ENCODE peak calls at places on chromosomes 2 and 18, in nine cellular contexts. One of them, this sample, is unnamed.
A peak's percentile ranks its signal among the peaks of the same experiment; 100 is the strongest.

GRCh38 chr2:235180642-235181041 is 228.8 kb downstream of the SH3BP4 start:
- DNase-seq in lower lobe of right lung: no peak
- DNase-seq in mammary epithelial cell: no peak
- DNase-seq in K562: no peak
- DNase-seq in WERI-Rb-1: no peak
- DNase-seq in ascending aorta: no peak
- DNase-seq in tibial artery: no peak
- DNase-seq in neuronal stem cell: no peak
- DNase-seq in pancreas: no peak
- DNase-seq in this sample: no peak

GRCh38 chr2:224086226-224086911 is 47.3 kb upstream of the SERPINE2 start:
- DNase-seq in lower lobe of right lung: no peak
- DNase-seq in mammary epithelial cell: peak; percentile 97
- DNase-seq in K562: no peak
- DNase-seq in WERI-Rb-1: no peak
- DNase-seq in ascending aorta: no peak
- DNase-seq in tibial artery: peak; percentile 72
- DNase-seq in neuronal stem cell: no peak
- DNase-seq in pancreas: no peak
- DNase-seq in this sample: no peak

GRCh38 chr18:3037423-3037915 is 24.5 kb upstream of the LPIN2 start:
- DNase-seq in lower lobe of right lung: no peak
- DNase-seq in mammary epithelial cell: peak; percentile 72
- DNase-seq in K562: peak; percentile 45
- DNase-seq in WERI-Rb-1: no peak
- DNase-seq in ascending aorta: no peak
- DNase-seq in tibial artery: no peak
- DNase-seq in neuronal stem cell: no peak
- DNase-seq in pancreas: peak; percentile 40
- DNase-seq in this sample: no peak

GRCh38 chr18:27712066-27712465 is 464.9 kb downstream of the CDH2 start:
- DNase-seq in lower lobe of right lung: no peak
- DNase-seq in mammary epithelial cell: no peak
- DNase-seq in K562: no peak
- DNase-seq in WERI-Rb-1: peak; percentile 33
- DNase-seq in ascending aorta: no peak
- DNase-seq in tibial artery: no peak
- DNase-seq in neuronal stem cell: no peak
- DNase-seq in pancreas: no peak
- DNase-seq in this sample: no peak

GRCh38 chr18:48623468-48624220 is 84.8 kb downstream of the CTIF start:
- DNase-seq in lower lobe of right lung: no peak
- DNase-seq in mammary epithelial cell: peak; percentile 60
- DNase-seq in K562: peak; percentile 11
- DNase-seq in WERI-Rb-1: no peak
- DNase-seq in ascending aorta: no peak
- DNase-seq in tibial artery: no peak
- DNase-seq in neuronal stem cell: no peak
- DNase-seq in pancreas: no peak
- DNase-seq in this sample: no peak

GRCh38 chr2:28021898-28022297 is 131.4 kb downstream of the BABAM2 start:
- DNase-seq in lower lobe of right lung: no peak
- DNase-seq in mammary epithelial cell: no peak
- DNase-seq in K562: no peak
- DNase-seq in WERI-Rb-1: no peak
- DNase-seq in ascending aorta: no peak
- DNase-seq in tibial artery: no peak
- DNase-seq in neuronal stem cell: no peak
- DNase-seq in pancreas: no peak
- DNase-seq in this sample: no peak

GRCh38 chr2:6721395-6721794 is 144.3 kb downstream of the CMPK2 start:
- DNase-seq in lower lobe of right lung: no peak
- DNase-seq in mammary epithelial cell: no peak
- DNase-seq in K562: no peak
- DNase-seq in WERI-Rb-1: no peak
- DNase-seq in ascending aorta: no peak
- DNase-seq in tibial artery: no peak
- DNase-seq in neuronal stem cell: no peak
- DNase-seq in pancreas: no peak
- DNase-seq in this sample: no peak

GRCh38 chr2:119741001-119741400 is 18.7 kb upstream of the PTPN4 start:
- DNase-seq in lower lobe of right lung: no peak
- DNase-seq in mammary epithelial cell: no peak
- DNase-seq in K562: no peak
- DNase-seq in WERI-Rb-1: no peak
- DNase-seq in ascending aorta: no peak
- DNase-seq in tibial artery: no peak
- DNase-seq in neuronal stem cell: no peak
- DNase-seq in pancreas: no peak
- DNase-seq in this sample: no peak

GRCh38 chr2:189304360-189304759 is 124.8 kb upstream of the COL5A2 start:
- DNase-seq in lower lobe of right lung: no peak
- DNase-seq in mammary epithelial cell: no peak
- DNase-seq in K562: no peak
- DNase-seq in WERI-Rb-1: no peak
- DNase-seq in ascending aorta: no peak
- DNase-seq in tibial artery: no peak
- DNase-seq in neuronal stem cell: no peak
- DNase-seq in pancreas: no peak
- DNase-seq in this sample: peak; percentile 29

GRCh38 chr2:84849271-84849952 is 31.5 kb downstream of the TRABD2A start:
- DNase-seq in lower lobe of right lung: no peak
- DNase-seq in mammary epithelial cell: peak; percentile 80
- DNase-seq in K562: no peak
- DNase-seq in WERI-Rb-1: peak; percentile 15
- DNase-seq in ascending aorta: no peak
- DNase-seq in tibial artery: no peak
- DNase-seq in neuronal stem cell: no peak
- DNase-seq in pancreas: no peak
- DNase-seq in this sample: peak; percentile 16

GRCh38 chr18:6624729-6625308 is 104.7 kb upstream of the ARHGAP28 start:
- DNase-seq in lower lobe of right lung: no peak
- DNase-seq in mammary epithelial cell: peak; percentile 30
- DNase-seq in K562: no peak
- DNase-seq in WERI-Rb-1: no peak
- DNase-seq in ascending aorta: no peak
- DNase-seq in tibial artery: no peak
- DNase-seq in neuronal stem cell: no peak
- DNase-seq in pancreas: no peak
- DNase-seq in this sample: no peak

GRCh38 chr18:32530947-32531651 is 60.4 kb upstream of the GAREM1 start:
- DNase-seq in lower lobe of right lung: no peak
- DNase-seq in mammary epithelial cell: peak; percentile 95
- DNase-seq in K562: no peak
- DNase-seq in WERI-Rb-1: no peak
- DNase-seq in ascending aorta: no peak
- DNase-seq in tibial artery: no peak
- DNase-seq in neuronal stem cell: no peak
- DNase-seq in pancreas: no peak
- DNase-seq in this sample: no peak

GRCh38 chr2:127582863-127583861 is 47.7 kb downstream of the MYO7B start:
- DNase-seq in lower lobe of right lung: no peak
- DNase-seq in mammary epithelial cell: no peak
- DNase-seq in K562: no peak
- DNase-seq in WERI-Rb-1: no peak
- DNase-seq in ascending aorta: no peak
- DNase-seq in tibial artery: peak; percentile 12
- DNase-seq in neuronal stem cell: no peak
- DNase-seq in pancreas: peak; percentile 12
- DNase-seq in this sample: no peak

GRCh38 chr2:34656632-34657031 is 1057.5 kb upstream of the FAM98A start:
- DNase-seq in lower lobe of right lung: no peak
- DNase-seq in mammary epithelial cell: no peak
- DNase-seq in K562: no peak
- DNase-seq in WERI-Rb-1: no peak
- DNase-seq in ascending aorta: no peak
- DNase-seq in tibial artery: no peak
- DNase-seq in neuronal stem cell: no peak
- DNase-seq in pancreas: no peak
- DNase-seq in this sample: no peak

GRCh38 chr18:79922971-79923411 is 28.5 kb downstream of the SLC66A2 start:
- DNase-seq in lower lobe of right lung: peak; percentile 37
- DNase-seq in mammary epithelial cell: no peak
- DNase-seq in K562: no peak
- DNase-seq in WERI-Rb-1: peak; percentile 10
- DNase-seq in ascending aorta: no peak
- DNase-seq in tibial artery: peak; percentile 10
- DNase-seq in neuronal stem cell: no peak
- DNase-seq in pancreas: peak; percentile 11
- DNase-seq in this sample: no peak

GRCh38 chr2:25851740-25852503 is 26.4 kb downstream of the ASXL2 start:
- DNase-seq in lower lobe of right lung: no peak
- DNase-seq in mammary epithelial cell: peak; percentile 70
- DNase-seq in K562: peak; percentile 51
- DNase-seq in WERI-Rb-1: no peak
- DNase-seq in ascending aorta: no peak
- DNase-seq in tibial artery: no peak
- DNase-seq in neuronal stem cell: peak; percentile 8
- DNase-seq in pancreas: no peak
- DNase-seq in this sample: no peak

GRCh38 chr2:180734382-180734781 is 246.0 kb upstream of the UBE2E3 start:
- DNase-seq in lower lobe of right lung: no peak
- DNase-seq in mammary epithelial cell: no peak
- DNase-seq in K562: no peak
- DNase-seq in WERI-Rb-1: no peak
- DNase-seq in ascending aorta: no peak
- DNase-seq in tibial artery: no peak
- DNase-seq in neuronal stem cell: peak; percentile 18
- DNase-seq in pancreas: no peak
- DNase-seq in this sample: no peak

GRCh38 chr18:70386582-70386981 is 97.7 kb downstream of the SOCS6 start:
- DNase-seq in lower lobe of right lung: no peak
- DNase-seq in mammary epithelial cell: no peak
- DNase-seq in K562: no peak
- DNase-seq in WERI-Rb-1: no peak
- DNase-seq in ascending aorta: no peak
- DNase-seq in tibial artery: no peak
- DNase-seq in neuronal stem cell: no peak
- DNase-seq in pancreas: no peak
- DNase-seq in this sample: no peak

GRCh38 chr18:49613141-49613641 is 51.3 kb downstream of the LIPG start:
- DNase-seq in lower lobe of right lung: no peak
- DNase-seq in mammary epithelial cell: peak; percentile 74
- DNase-seq in K562: no peak
- DNase-seq in WERI-Rb-1: no peak
- DNase-seq in ascending aorta: no peak
- DNase-seq in tibial artery: no peak
- DNase-seq in neuronal stem cell: peak; percentile 71
- DNase-seq in pancreas: no peak
- DNase-seq in this sample: no peak

GRCh38 chr2:218406209-218406948 is 6.7 kb downstream of the CTDSP1 start:
- DNase-seq in lower lobe of right lung: peak; percentile 98
- DNase-seq in mammary epithelial cell: peak; percentile 92
- DNase-seq in K562: peak; percentile 89
- DNase-seq in WERI-Rb-1: peak; percentile 97
- DNase-seq in ascending aorta: peak; percentile 85
- DNase-seq in tibial artery: peak; percentile 96
- DNase-seq in neuronal stem cell: peak; percentile 92
- DNase-seq in pancreas: peak; percentile 97
- DNase-seq in this sample: peak; percentile 87

GRCh38 chr2:45681675-45682074 is 30.2 kb downstream of the PRKCE start:
- DNase-seq in lower lobe of right lung: no peak
- DNase-seq in mammary epithelial cell: peak; percentile 76
- DNase-seq in K562: no peak
- DNase-seq in WERI-Rb-1: no peak
- DNase-seq in ascending aorta: no peak
- DNase-seq in tibial artery: no peak
- DNase-seq in neuronal stem cell: no peak
- DNase-seq in pancreas: no peak
- DNase-seq in this sample: no peak

GRCh38 chr2:128834853-128835252 is 516.2 kb upstream of the HS6ST1 start:
- DNase-seq in lower lobe of right lung: no peak
- DNase-seq in mammary epithelial cell: no peak
- DNase-seq in K562: no peak
- DNase-seq in WERI-Rb-1: no peak
- DNase-seq in ascending aorta: no peak
- DNase-seq in tibial artery: no peak
- DNase-seq in neuronal stem cell: no peak
- DNase-seq in pancreas: no peak
- DNase-seq in this sample: no peak

GRCh38 chr18:74440808-74441427 is 16.2 kb downstream of the DIPK1C start:
- DNase-seq in lower lobe of right lung: no peak
- DNase-seq in mammary epithelial cell: no peak
- DNase-seq in K562: no peak
- DNase-seq in WERI-Rb-1: no peak
- DNase-seq in ascending aorta: no peak
- DNase-seq in tibial artery: no peak
- DNase-seq in neuronal stem cell: no peak
- DNase-seq in pancreas: no peak
- DNase-seq in this sample: no peak
- H3K27me3 ChIP-seq in lower lobe of right lung: no peaks in the 10 kb centered on the region
- H3K27me3 ChIP-seq in mammary epithelial cell: peaks cover 3% of the 10 kb centered on the region
- H3K27me3 ChIP-seq in K562: peaks cover 62% of the 10 kb centered on the region
- H3K27me3 ChIP-seq in WERI-Rb-1: no peaks in the 10 kb centered on the region
- H3K27me3 ChIP-seq in ascending aorta: no peaks in the 10 kb centered on the region
- H3K27me3 ChIP-seq in tibial artery: peaks cover 11% of the 10 kb centered on the region
- H3K27me3 ChIP-seq in neuronal stem cell: no peaks in the 10 kb centered on the region
- H3K27me3 ChIP-seq in pancreas: no peaks in the 10 kb centered on the region
- H3K27me3 ChIP-seq in this sample: no peaks in the 10 kb centered on the region

GRCh38 chr2:95215018-95215612 is 7.8 kb downstream of the ZNF892 start:
- DNase-seq in lower lobe of right lung: no peak
- DNase-seq in mammary epithelial cell: no peak
- DNase-seq in K562: no peak
- DNase-seq in WERI-Rb-1: no peak
- DNase-seq in ascending aorta: no peak
- DNase-seq in tibial artery: no peak
- DNase-seq in neuronal stem cell: no peak
- DNase-seq in pancreas: no peak
- DNase-seq in this sample: no peak
- H3K9me3 ChIP-seq in lower lobe of right lung: peaks cover 98% of the 10 kb centered on the region
- H3K9me3 ChIP-seq in mammary epithelial cell: peaks cover 89% of the 10 kb centered on the region
- H3K9me3 ChIP-seq in K562: peaks cover 9% of the 10 kb centered on the region
- H3K9me3 ChIP-seq in WERI-Rb-1: peaks cover 55% of the 10 kb centered on the region
- H3K9me3 ChIP-seq in ascending aorta: peaks cover 97% of the 10 kb centered on the region
- H3K9me3 ChIP-seq in tibial artery: peaks cover 98% of the 10 kb centered on the region
- H3K9me3 ChIP-seq in neuronal stem cell: peaks cover 58% of the 10 kb centered on the region
- H3K9me3 ChIP-seq in pancreas: no peaks in the 10 kb centered on the region
- H3K9me3 ChIP-seq in this sample: peaks cover 57% of the 10 kb centered on the region

GRCh38 chr2:176132397-176133086 is 3.0 kb downstream of the HOXD8 start:
- DNase-seq in lower lobe of right lung: no peak
- DNase-seq in mammary epithelial cell: no peak
- DNase-seq in K562: no peak
- DNase-seq in WERI-Rb-1: peak; percentile 69
- DNase-seq in ascending aorta: no peak
- DNase-seq in tibial artery: no peak
- DNase-seq in neuronal stem cell: no peak
- DNase-seq in pancreas: no peak
- DNase-seq in this sample: no peak
- H3K27me3 ChIP-seq in lower lobe of right lung: peaks cover 96% of the 10 kb centered on the region
- H3K27me3 ChIP-seq in mammary epithelial cell: peaks cover 72% of the 10 kb centered on the region
- H3K27me3 ChIP-seq in K562: peaks cover 78% of the 10 kb centered on the region
- H3K27me3 ChIP-seq in WERI-Rb-1: peaks cover 94% of the 10 kb centered on the region
- H3K27me3 ChIP-seq in ascending aorta: no peaks in the 10 kb centered on the region
- H3K27me3 ChIP-seq in tibial artery: peaks cover 50% of the 10 kb centered on the region
- H3K27me3 ChIP-seq in neuronal stem cell: peaks cover 96% of the 10 kb centered on the region
- H3K27me3 ChIP-seq in pancreas: peaks cover 75% of the 10 kb centered on the region
- H3K27me3 ChIP-seq in this sample: peaks cover 92% of the 10 kb centered on the region

GRCh38 chr2:2744958-2745715 is 414.1 kb upstream of the MYT1L start:
- DNase-seq in lower lobe of right lung: no peak
- DNase-seq in mammary epithelial cell: no peak
- DNase-seq in K562: no peak
- DNase-seq in WERI-Rb-1: peak; percentile 42
- DNase-seq in ascending aorta: no peak
- DNase-seq in tibial artery: no peak
- DNase-seq in neuronal stem cell: no peak
- DNase-seq in pancreas: no peak
- DNase-seq in this sample: no peak
- H3K9me3 ChIP-seq in lower lobe of right lung: no peaks in the 10 kb centered on the region
- H3K9me3 ChIP-seq in mammary epithelial cell: no peaks in the 10 kb centered on the region
- H3K9me3 ChIP-seq in K562: no peaks in the 10 kb centered on the region
- H3K9me3 ChIP-seq in WERI-Rb-1: no peaks in the 10 kb centered on the region
- H3K9me3 ChIP-seq in ascending aorta: no peaks in the 10 kb centered on the region
- H3K9me3 ChIP-seq in tibial artery: no peaks in the 10 kb centered on the region
- H3K9me3 ChIP-seq in neuronal stem cell: peaks cover under 1% of the 10 kb centered on the region
- H3K9me3 ChIP-seq in pancreas: no peaks in the 10 kb centered on the region
- H3K9me3 ChIP-seq in this sample: no peaks in the 10 kb centered on the region